ENCODE peak calls at places on chromosome 2, in eight cellular contexts. U is HCT116, E is K562, S is sigmoid colon, L is endothelial cell of umbilical vein, F is transverse colon, T is stomach, Z is spleen. V is an unnamed sample.

GRCh38 chr2:159658887-159659437 is 42.6 kb upstream of the BAZ2B start:
- DNase-seq in U (no peak), E (no peak), S (peak), L (no peak), F (no peak), T (no peak), Z (no peak), V (no peak)

GRCh38 chr2:63790491-63790890 is 51.2 kb upstream of the UGP2 start:
- DNase-seq in U (no peak), E (no peak), S (no peak), L (no peak), F (no peak), T (no peak), Z (no peak), V (no peak)

GRCh38 chr2:54267577-54267976 is 11.5 kb upstream of the TSPYL6 start:
- DNase-seq in U (no peak), E (no peak), S (no peak), L (peak), F (no peak), T (no peak), Z (no peak), V (no peak)

GRCh38 chr2:221570321-221571107 is 1.6 kb downstream of the EPHA4 start:
- DNase-seq in U (no peak), E (no peak), S (no peak), L (peak), F (peak), T (no peak), Z (no peak), V (no peak)

GRCh38 chr2:219399716-219400478 is 12.2 kb upstream of the DNPEP start:
- DNase-seq in U (no peak), E (no peak), S (no peak), L (no peak), F (no peak), T (no peak), Z (no peak), V (no peak)

GRCh38 chr2:133521146-133521745 is 47.0 kb downstream of the NCKAP5 start:
- DNase-seq in U (no peak), E (no peak), S (no peak), L (no peak), F (no peak), T (no peak), Z (no peak), V (no peak)

GRCh38 chr2:14756981-14757657 is 124.6 kb downstream of the LRATD1 start:
- DNase-seq in U (no peak), E (no peak), S (no peak), L (no peak), F (no peak), T (no peak), Z (no peak), V (no peak)

GRCh38 chr2:95278051-95278471 is 3.8 kb downstream of the PROM2 start:
- DNase-seq in U (peak), E (peak), S (peak), L (no peak), F (no peak), T (no peak), Z (peak), V (no peak)

GRCh38 chr2:60979231-60979630 is 38.3 kb upstream of the PEX13 start:
- DNase-seq in U (no peak), E (no peak), S (no peak), L (no peak), F (no peak), T (no peak), Z (no peak), V (no peak)

GRCh38 chr2:20094142-20094792 is 42.8 kb upstream of the LAPTM4A start:
- DNase-seq in U (no peak), E (no peak), S (no peak), L (no peak), F (no peak), T (no peak), Z (no peak), V (no peak)

GRCh38 chr2:137947714-137948336 is 16.4 kb upstream of the HNMT start:
- DNase-seq in U (peak), E (peak), S (peak), L (peak), F (peak), T (peak), Z (no peak), V (no peak)

GRCh38 chr2:45882707-45883106 is 231.2 kb downstream of the PRKCE start:
- DNase-seq in U (no peak), E (no peak), S (peak), L (no peak), F (peak), T (no peak), Z (no peak), V (no peak)

GRCh38 chr2:42202299-42203008 is 33.3 kb downstream of the EML4 start:
- DNase-seq in U (no peak), E (no peak), S (no peak), L (no peak), F (no peak), T (no peak), Z (no peak), V (no peak)

GRCh38 chr2:17821535-17822451 is 5.5 kb downstream of the MSGN1 start:
- DNase-seq in U (no peak), E (no peak), S (no peak), L (peak), F (no peak), T (no peak), Z (no peak), V (no peak)

GRCh38 chr2:128867327-128867726 is 548.7 kb upstream of the HS6ST1 start:
- DNase-seq in U (no peak), E (peak), S (no peak), L (no peak), F (no peak), T (no peak), Z (no peak), V (no peak)

GRCh38 chr2:47159627-47160026 is 4.5 kb upstream of the STPG4 start:
- DNase-seq in U (no peak), E (no peak), S (no peak), L (no peak), F (no peak), T (no peak), Z (no peak), V (no peak)

GRCh38 chr2:127479219-127479825 is 47.0 kb downstream of the IWS1 start:
- DNase-seq in U (peak), E (peak), S (no peak), L (peak), F (no peak), T (no peak), Z (no peak), V (no peak)

GRCh38 chr2:74577448-74577847 is 22.9 kb downstream of the DOK1 start:
- DNase-seq in U (no peak), E (peak), S (no peak), L (no peak), F (no peak), T (no peak), Z (no peak), V (no peak)

GRCh38 chr2:14632133-14632936 is at the start of gene LRATD1:
- DNase-seq in U (no peak), E (peak), S (peak), L (peak), F (peak), T (peak), Z (peak), V (no peak)

GRCh38 chr2:85459771-85460170 is 41.3 kb downstream of the SH2D6 start:
- DNase-seq in U (no peak), E (no peak), S (no peak), L (no peak), F (no peak), T (no peak), Z (peak), V (no peak)

GRCh38 chr2:57720728-57721627 is 325.6 kb upstream of the VRK2 start:
- DNase-seq in U (peak), E (peak), S (no peak), L (peak), F (peak), T (no peak), Z (no peak), V (no peak)

GRCh38 chr2:161059388-161059787 is 100.8 kb upstream of the TANK start:
- DNase-seq in U (no peak), E (no peak), S (no peak), L (no peak), F (no peak), T (no peak), Z (no peak), V (no peak)

GRCh38 chr2:49224426-49225010 is 70.2 kb upstream of the FSHR start:
- DNase-seq in U (no peak), E (no peak), S (no peak), L (no peak), F (peak), T (peak), Z (no peak), V (no peak)

GRCh38 chr2:66962625-66963207 is 434.4 kb upstream of the ETAA1 start:
- DNase-seq in U (no peak), E (no peak), S (peak), L (no peak), F (peak), T (no peak), Z (no peak), V (no peak)

GRCh38 chr2:201798252-201798918 is 8.0 kb upstream of the CDK15 start:
- DNase-seq in U (no peak), E (no peak), S (no peak), L (peak), F (no peak), T (no peak), Z (no peak), V (no peak)

GRCh38 chr2:113198790-113199612 is 25.2 kb downstream of the PSD4 start:
- DNase-seq in U (peak), E (no peak), S (peak), L (peak), F (peak), T (peak), Z (peak), V (no peak)

GRCh38 chr2:132550945-132551344 is 119.1 kb downstream of the LYPD1 start:
- DNase-seq in U (no peak), E (no peak), S (no peak), L (no peak), F (no peak), T (no peak), Z (no peak), V (no peak)

GRCh38 chr2:85393836-85394235 is 16.3 kb downstream of the CAPG start:
- DNase-seq in U (no peak), E (no peak), S (peak), L (no peak), F (no peak), T (no peak), Z (peak), V (no peak)

GRCh38 chr2:77954931-77955330 is 432.8 kb upstream of the LRRTM4 start:
- DNase-seq in U (no peak), E (peak), S (no peak), L (no peak), F (no peak), T (no peak), Z (no peak), V (no peak)
- H3K27ac ChIP-seq in U (no peak), E (no peak), S (no peak), L (no peak), F (no peak), T (no peak), Z (no peak), V (no peak)

GRCh38 chr2:69184224-69184623 is 171.2 kb downstream of the ANTXR1 start:
- DNase-seq in U (no peak), E (no peak), S (no peak), L (no peak), F (no peak), T (no peak), Z (no peak), V (no peak)
- TF ChIP-seq POLR2AphosphoS5 in U (no peak), E (no peak), S (no peak), L (no peak), F (no peak), T (no peak), Z (no peak), V (no peak)

GRCh38 chr2:39671606-39672005 is 5.9 kb downstream of the TMEM178A start:
- DNase-seq in U (no peak), E (no peak), S (no peak), L (no peak), F (no peak), T (no peak), Z (no peak), V (no peak)
- H3K27ac ChIP-seq in U (no peak), E (no peak), S (no peak), L (no peak), F (no peak), T (no peak), Z (no peak), V (no peak)

GRCh38 chr2:27915191-27915590 is 24.7 kb downstream of the BABAM2 start:
- DNase-seq in U (no peak), E (no peak), S (peak), L (no peak), F (no peak), T (no peak), Z (no peak), V (no peak)
- TF ChIP-seq POLR2AphosphoS5 in U (no peak), E (no peak), S (peak), L (no peak), F (peak), T (no peak), Z (no peak), V (peak)

DNA sequence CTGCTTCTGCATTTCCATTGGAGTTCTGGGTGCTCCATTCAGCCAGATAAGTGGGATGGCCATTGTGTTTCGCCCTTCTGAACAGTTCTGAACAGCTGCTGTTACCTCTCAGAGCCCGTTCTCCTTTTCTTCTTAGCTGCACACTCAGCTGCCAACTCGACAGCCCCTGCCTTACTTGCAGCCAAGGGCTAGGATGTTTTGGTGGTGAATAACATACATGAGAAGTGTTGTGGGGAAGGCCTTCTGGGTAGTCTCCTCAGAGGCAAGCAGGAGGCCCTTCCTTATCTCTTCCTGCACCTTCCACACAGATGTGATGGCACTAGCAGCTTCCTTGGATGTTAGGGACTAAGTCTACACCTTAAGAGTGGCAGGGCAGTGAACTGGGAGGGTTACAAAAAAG is 138.4 kb upstream of the NOSTRIN start:
- DNase-seq in U (no peak), E (peak), S (no peak), L (no peak), F (no peak), T (no peak), Z (no peak), V (no peak)
- H3K27ac ChIP-seq in U (no peak), E (no peak), S (no peak), L (no peak), F (no peak), T (no peak), Z (no peak), V (no peak)